ENCODE peak calls at places on chromosome 13, in four cellular contexts. R, T, M and C are unnamed samples.

GRCh38 chr13:111573362-111573761 is 252.9 kb downstream of the TEX29 start:
- DNase-seq in R (no peak), T (no peak), M (no peak), C (peak; percentile 22)

GRCh38 chr13:104740616-104741222 is 1674.5 kb upstream of the SLC10A2 start:
- DNase-seq in T (no peak), M (no peak), R (no peak), C (peak; percentile 49)

GRCh38 chr13:75717525-75717924 is 81.4 kb downstream of the LMO7 start:
- DNase-seq in R (no peak), T (no peak), M (no peak), C (no peak)

GRCh38 chr13:71621152-71622124 is 245.6 kb downstream of the DACH1 start:
- DNase-seq in T (no peak), M (no peak), R (no peak), C (no peak)

GRCh38 chr13:59458908-59459579 is 704.7 kb downstream of the DIAPH3 start:
- DNase-seq in M (no peak), R (peak; percentile 65), T (peak; percentile 39), C (no peak)

GRCh38 chr13:101397742-101398141 is 18.6 kb downstream of the NALCN start:
- DNase-seq in R (peak; percentile 8), M (no peak), T (no peak), C (no peak)

GRCh38 chr13:107713314-107713713 is 502.0 kb downstream of the LIG4 start:
- DNase-seq in T (no peak), R (no peak), M (no peak), C (no peak)

GRCh38 chr13:30898070-30898469 is 8.0 kb upstream of the MEDAG start:
- DNase-seq in T (no peak), M (no peak), R (no peak), C (no peak)

GRCh38 chr13:45048890-45049407 is 59.6 kb downstream of the GPALPP1 start:
- DNase-seq in R (no peak), T (no peak), M (no peak), C (no peak)

GRCh38 chr13:99265823-99266426 is 7.7 kb upstream of the GPR18 start:
- DNase-seq in M (peak; percentile 72), T (no peak), R (peak; percentile 43), C (no peak)

GRCh38 chr13:33281951-33282595 is 3.5 kb downstream of the STARD13 start:
- DNase-seq in T (no peak), R (no peak), M (no peak), C (no peak)

GRCh38 chr13:45662122-45662521 is 40.0 kb upstream of the CBY2 start:
- DNase-seq in R (no peak), M (no peak), T (no peak), C (no peak)

GRCh38 chr13:75675421-75675820 is 39.3 kb downstream of the LMO7 start:
- DNase-seq in R (no peak), T (no peak), M (no peak), C (no peak)

GRCh38 chr13:52599037-52599852 is 43.0 kb upstream of the HNRNPA1L2 start:
- DNase-seq in R (no peak), T (no peak), M (no peak), C (no peak)

GRCh38 chr13:29543230-29544215 is 52.0 kb downstream of the SLC7A1 start:
- DNase-seq in R (no peak), T (no peak), M (no peak), C (no peak)

GRCh38 chr13:50484472-50485113 is 358.9 kb downstream of the DLEU7 start:
- DNase-seq in R (no peak), M (no peak), T (no peak), C (no peak)

GRCh38 chr13:113157929-113158747 is at the start of gene PROZ:
- DNase-seq in M (no peak), R (no peak), T (no peak), C (no peak)